ENCODE peak calls at places on chromosomes 12 and 14, in seven cellular contexts. One of them, this sample, is unnamed.

GRCh38 chr14:105087308-105087962 is 22.2 kb upstream of the GPR132 start:
- DNase-seq in EL: peak; percentile 75
- DNase-seq in occipital lobe: no peak
- DNase-seq in NCI-H1105 treated with DMSO at 0.1 percent for 48 hours: peak; percentile 53
- DNase-seq in AG09309: no peak
- DNase-seq in left cardiac atrium: peak; percentile 52
- DNase-seq in SK-N-DZ: no peak
- DNase-seq in this sample: peak; percentile 92

GRCh38 chr14:101972126-101972785 is 7.9 kb downstream of the DYNC1H1 start:
- DNase-seq in left cardiac atrium: peak; percentile 89
- DNase-seq in SK-N-DZ: no peak
- DNase-seq in occipital lobe: peak; percentile 65
- DNase-seq in AG09309: peak; percentile 98
- DNase-seq in NCI-H1105 treated with DMSO at 0.1 percent for 48 hours: no peak
- DNase-seq in EL: peak; percentile 100
- DNase-seq in this sample: peak; percentile 91

GRCh38 chr14:91780452-91780851 is 48.6 kb upstream of the CATSPERB start:
- DNase-seq in EL: no peak
- DNase-seq in occipital lobe: no peak
- DNase-seq in AG09309: no peak
- DNase-seq in SK-N-DZ: no peak
- DNase-seq in left cardiac atrium: no peak
- DNase-seq in NCI-H1105 treated with DMSO at 0.1 percent for 48 hours: no peak
- DNase-seq in this sample: no peak

GRCh38 chr12:115132145-115132544 is 448.2 kb upstream of the TBX3 start:
- DNase-seq in SK-N-DZ: no peak
- DNase-seq in NCI-H1105 treated with DMSO at 0.1 percent for 48 hours: no peak
- DNase-seq in left cardiac atrium: no peak
- DNase-seq in occipital lobe: no peak
- DNase-seq in EL: peak; percentile 76
- DNase-seq in AG09309: peak; percentile 65
- DNase-seq in this sample: peak; percentile 47

GRCh38 chr12:75578546-75578945 is 67.1 kb upstream of the KRR1 start:
- DNase-seq in SK-N-DZ: no peak
- DNase-seq in EL: no peak
- DNase-seq in left cardiac atrium: no peak
- DNase-seq in occipital lobe: no peak
- DNase-seq in NCI-H1105 treated with DMSO at 0.1 percent for 48 hours: no peak
- DNase-seq in AG09309: no peak
- DNase-seq in this sample: no peak

GRCh38 chr14:61533513-61534255 is 161.6 kb upstream of the HIF1A start:
- DNase-seq in NCI-H1105 treated with DMSO at 0.1 percent for 48 hours: no peak
- DNase-seq in occipital lobe: no peak
- DNase-seq in AG09309: no peak
- DNase-seq in EL: peak; percentile 43
- DNase-seq in left cardiac atrium: no peak
- DNase-seq in SK-N-DZ: no peak
- DNase-seq in this sample: no peak

GRCh38 chr12:94704452-94704871 is 54.1 kb upstream of the TMCC3 start:
- DNase-seq in EL: peak; percentile 63
- DNase-seq in SK-N-DZ: no peak
- DNase-seq in AG09309: peak; percentile 13
- DNase-seq in NCI-H1105 treated with DMSO at 0.1 percent for 48 hours: no peak
- DNase-seq in left cardiac atrium: no peak
- DNase-seq in occipital lobe: peak; percentile 1
- DNase-seq in this sample: peak; percentile 7

GRCh38 chr14:104389326-104390220 is 190.0 kb upstream of the C14orf180 start:
- DNase-seq in NCI-H1105 treated with DMSO at 0.1 percent for 48 hours: no peak
- DNase-seq in left cardiac atrium: no peak
- DNase-seq in EL: no peak
- DNase-seq in AG09309: no peak
- DNase-seq in occipital lobe: no peak
- DNase-seq in SK-N-DZ: no peak
- DNase-seq in this sample: no peak

GRCh38 chr14:95374262-95374997 is 54.7 kb upstream of the CLMN start:
- DNase-seq in left cardiac atrium: no peak
- DNase-seq in EL: no peak
- DNase-seq in NCI-H1105 treated with DMSO at 0.1 percent for 48 hours: no peak
- DNase-seq in AG09309: no peak
- DNase-seq in occipital lobe: no peak
- DNase-seq in SK-N-DZ: no peak
- DNase-seq in this sample: no peak

GRCh38 chr14:21940887-21941855 is 267.6 kb upstream of the OR4E1 start:
- DNase-seq in occipital lobe: no peak
- DNase-seq in AG09309: no peak
- DNase-seq in NCI-H1105 treated with DMSO at 0.1 percent for 48 hours: no peak
- DNase-seq in SK-N-DZ: peak; percentile 4
- DNase-seq in EL: peak; percentile 4
- DNase-seq in left cardiac atrium: no peak
- DNase-seq in this sample: peak; percentile 2

GRCh38 chr14:78088941-78089340 is 81.2 kb upstream of the NRXN3 start:
- DNase-seq in SK-N-DZ: peak; percentile 77
- DNase-seq in left cardiac atrium: no peak
- DNase-seq in EL: no peak
- DNase-seq in NCI-H1105 treated with DMSO at 0.1 percent for 48 hours: no peak
- DNase-seq in occipital lobe: no peak
- DNase-seq in AG09309: no peak
- DNase-seq in this sample: no peak

GRCh38 chr12:34396861-34397590 is 374.7 kb downstream of the ALG10 start:
- DNase-seq in left cardiac atrium: peak; percentile 11
- DNase-seq in NCI-H1105 treated with DMSO at 0.1 percent for 48 hours: no peak
- DNase-seq in occipital lobe: no peak
- DNase-seq in AG09309: no peak
- DNase-seq in EL: no peak
- DNase-seq in SK-N-DZ: no peak
- DNase-seq in this sample: peak; percentile 1

GRCh38 chr12:71415336-71416231 is 24.0 kb upstream of the LGR5 start:
- DNase-seq in EL: peak; percentile 54
- DNase-seq in AG09309: no peak
- DNase-seq in left cardiac atrium: no peak
- DNase-seq in NCI-H1105 treated with DMSO at 0.1 percent for 48 hours: peak; percentile 65
- DNase-seq in SK-N-DZ: peak; percentile 57
- DNase-seq in occipital lobe: no peak
- DNase-seq in this sample: peak; percentile 70

GRCh38 chr12:95805864-95806669 is 15.5 kb upstream of the NTN4 start:
- DNase-seq in SK-N-DZ: no peak
- DNase-seq in NCI-H1105 treated with DMSO at 0.1 percent for 48 hours: no peak
- DNase-seq in AG09309: peak; percentile 99
- DNase-seq in occipital lobe: no peak
- DNase-seq in EL: peak; percentile 99
- DNase-seq in left cardiac atrium: peak; percentile 25
- DNase-seq in this sample: peak; percentile 82

This sample was measured in GM03348.